ENCODE peak calls at places on chromosomes 12 and 14, in seven cellular contexts. Q is hepatocyte, K is PC-3, Y is neural progenitor cell, F is HCT116, W is endothelial cell of umbilical vein, O is IMR-90. A is an unnamed sample. For H4K20me1, the result is how much of the 10 kb centered on the place peaks cover.

GRCh38 chr12:51926718-51927117 is 19.4 kb downstream of the ACVRL1 start:
- DNase-seq in Q (peak), K (peak), Y (no peak), F (peak), W (peak), O (peak), A (peak)

GRCh38 chr14:75479770-75480600 is 42.3 kb upstream of the BATF start:
- DNase-seq in Q (no peak), K (no peak), Y (peak), F (no peak), W (no peak), O (no peak), A (peak)

GRCh38 chr12:4664111-4664510 is 15.2 kb downstream of the NDUFA9 start:
- DNase-seq in Q (no peak), K (peak), Y (no peak), F (no peak), W (no peak), O (peak), A (no peak)

GRCh38 chr14:81427348-81428058 is 27.4 kb upstream of the STON2 start:
- DNase-seq in Q (no peak), K (peak), Y (peak), F (no peak), W (no peak), O (no peak), A (no peak)

GRCh38 chr14:50943943-50944646 is at the start of gene PYGL:
- DNase-seq in Q (peak), K (peak), Y (peak), F (peak), W (peak), O (peak), A (peak)

GRCh38 chr14:59208224-59208814 is 19.9 kb downstream of the DAAM1 start:
- DNase-seq in Q (no peak), K (peak), Y (no peak), F (no peak), W (no peak), O (peak), A (no peak)

GRCh38 chr14:88005050-88005481 is at the start of gene GPR65:
- DNase-seq in Q (no peak), K (no peak), Y (no peak), F (no peak), W (no peak), O (no peak), A (no peak)

GRCh38 chr14:39395555-39396254 is 36.5 kb downstream of the FBXO33 start:
- DNase-seq in Q (no peak), K (peak), Y (no peak), F (no peak), W (peak), O (peak), A (no peak)

GRCh38 chr12:15883536-15883935 is 1.3 kb downstream of the STRAP start:
- DNase-seq in Q (no peak), K (peak), Y (no peak), F (no peak), W (peak), O (peak), A (no peak)

GRCh38 chr14:21840765-21841164 is 167.1 kb upstream of the OR4E1 start:
- DNase-seq in Q (no peak), K (peak), Y (peak), F (peak), W (no peak), O (no peak), A (peak)

GRCh38 chr12:13173537-13173936 is 23.0 kb upstream of the EMP1 start:
- DNase-seq in Q (peak), K (peak), Y (peak), F (peak), W (peak), O (peak), A (no peak)

GRCh38 chr14:74425525-74426201 is 347 bp downstream of the SYNDIG1L start:
- DNase-seq in Q (peak), K (peak), Y (peak), F (no peak), W (peak), O (no peak), A (peak)

GRCh38 chr14:36746907-36747306 is 85.2 kb downstream of the PAX9 start:
- DNase-seq in Q (no peak), K (no peak), Y (no peak), F (no peak), W (no peak), O (no peak), A (no peak)

GRCh38 chr14:55272415-55272786 is 1.2 kb downstream of the FBXO34 start:
- DNase-seq in Q (no peak), K (no peak), Y (no peak), F (no peak), W (no peak), O (no peak), A (no peak)

GRCh38 chr14:102419716-102420115 is 57.0 kb downstream of the TECPR2 start:
- DNase-seq in Q (no peak), K (no peak), Y (no peak), F (no peak), W (no peak), O (no peak), A (no peak)

GRCh38 chr12:130920711-130921381 is 32.9 kb upstream of the ADGRD1 start:
- DNase-seq in Q (peak), K (no peak), Y (no peak), F (no peak), W (no peak), O (peak), A (no peak)

GRCh38 chr14:56131004-56131864 is 13.0 kb downstream of the PELI2 start:
- DNase-seq in Q (no peak), K (no peak), Y (no peak), F (no peak), W (no peak), O (no peak), A (no peak)

GRCh38 chr12:115870527-115870926 is 407.0 kb downstream of the MED13L start:
- DNase-seq in Q (no peak), K (peak), Y (no peak), F (no peak), W (no peak), O (no peak), A (no peak)

GRCh38 chr12:76113800-76114757 is 29.6 kb upstream of the NAP1L1 start:
- DNase-seq in Q (no peak), K (no peak), Y (no peak), F (no peak), W (no peak), O (peak), A (no peak)

GRCh38 chr12:50297027-50297426 is 13.7 kb upstream of the LIMA1 start:
- DNase-seq in Q (no peak), K (no peak), Y (no peak), F (no peak), W (peak), O (no peak), A (no peak)
- H4K20me1 ChIP-seq in Q (under half), K (under half), Y (under half), F (under half), W (under half), O (under half), A (under half)

DNA sequence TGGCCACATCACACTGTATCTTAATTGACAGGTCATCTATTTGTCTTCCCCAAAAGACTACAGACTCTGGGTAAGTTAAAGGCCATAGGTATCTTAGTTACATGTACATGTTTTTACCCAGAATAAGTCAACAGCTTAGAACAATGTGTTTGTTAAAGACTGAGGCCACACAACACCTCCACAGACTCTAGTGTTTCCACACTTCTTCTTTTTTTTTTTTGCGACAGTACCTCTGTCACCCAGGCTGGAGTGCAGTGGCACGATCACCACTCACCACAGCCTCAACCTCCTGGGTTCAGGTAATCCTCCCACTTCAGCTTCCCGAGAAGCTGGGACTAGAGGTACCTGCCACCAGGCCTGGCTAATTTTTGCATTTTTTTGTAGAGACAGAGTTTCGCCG is 1.3 kb downstream of the GPN3 start:
- DNase-seq in Q (no peak), K (no peak), Y (no peak), F (no peak), W (no peak), O (no peak), A (no peak)
- H3K27ac ChIP-seq in Q (no peak), K (no peak), Y (no peak), F (no peak), W (no peak), O (no peak), A (no peak)

GRCh38 chr14:44767646-44768173 is 194.0 kb downstream of the KLHL28 start:
- DNase-seq in Q (no peak), K (peak), Y (no peak), F (no peak), W (no peak), O (no peak), A (no peak)
- H4K20me1 ChIP-seq in Q (under half), K (under half), Y (under half), F (under half), W (under half), O (under half), A (under half)

GRCh38 chr12:69986109-69986508 is 161.1 kb downstream of the MYRFL start:
- DNase-seq in Q (no peak), K (no peak), Y (no peak), F (no peak), W (no peak), O (no peak), A (no peak)

GRCh38 chr12:69987453-69988102 is 162.6 kb downstream of the MYRFL start:
- DNase-seq in Q (peak), K (peak), Y (no peak), F (peak), W (peak), O (peak), A (no peak)

GRCh38 chr12:69991683-69992297 is 166.8 kb downstream of the MYRFL start:
- DNase-seq in Q (no peak), K (no peak), Y (no peak), F (no peak), W (no peak), O (no peak), A (no peak)

GRCh38 chr12:69985656-69986055 is 160.6 kb downstream of the MYRFL start:
- DNase-seq in Q (no peak), K (peak), Y (peak), F (peak), W (no peak), O (no peak), A (peak)

DNA sequence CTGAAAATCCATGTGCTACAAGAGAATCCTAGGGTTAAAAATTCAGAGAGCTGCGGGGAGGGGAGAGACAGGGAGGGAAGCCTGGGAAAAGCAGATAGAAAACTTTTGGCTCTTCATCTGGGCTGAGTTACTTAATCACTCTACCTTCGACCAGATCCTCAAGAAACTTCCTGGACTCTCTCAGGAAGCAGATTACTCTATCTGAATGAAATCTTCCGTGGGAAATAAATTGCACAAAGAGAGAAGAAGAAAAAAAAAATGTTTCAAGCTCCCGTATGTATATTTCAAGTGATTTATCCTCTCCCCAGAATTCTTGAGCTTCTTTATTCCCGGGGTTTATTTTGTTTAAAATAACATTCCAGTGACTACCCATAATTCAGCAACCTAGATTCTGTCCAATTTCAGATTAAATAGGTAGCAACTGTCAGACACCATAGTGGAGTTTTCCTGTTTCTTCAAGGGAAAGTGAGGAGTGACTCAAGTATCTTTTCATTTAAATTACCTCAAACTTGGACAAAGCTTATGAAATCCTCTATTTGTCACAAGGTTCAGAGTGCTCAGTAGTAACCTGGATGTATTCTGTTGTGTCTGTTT is 163.7 kb downstream of the MYRFL start:
- DNase-seq in Q (peak), K (peak), Y (no peak), F (no peak), W (peak), O (peak), A (no peak)
- H3K27ac ChIP-seq in Q (peak), K (peak), Y (no peak), F (no peak), W (peak), O (peak), A (no peak)

DNA sequence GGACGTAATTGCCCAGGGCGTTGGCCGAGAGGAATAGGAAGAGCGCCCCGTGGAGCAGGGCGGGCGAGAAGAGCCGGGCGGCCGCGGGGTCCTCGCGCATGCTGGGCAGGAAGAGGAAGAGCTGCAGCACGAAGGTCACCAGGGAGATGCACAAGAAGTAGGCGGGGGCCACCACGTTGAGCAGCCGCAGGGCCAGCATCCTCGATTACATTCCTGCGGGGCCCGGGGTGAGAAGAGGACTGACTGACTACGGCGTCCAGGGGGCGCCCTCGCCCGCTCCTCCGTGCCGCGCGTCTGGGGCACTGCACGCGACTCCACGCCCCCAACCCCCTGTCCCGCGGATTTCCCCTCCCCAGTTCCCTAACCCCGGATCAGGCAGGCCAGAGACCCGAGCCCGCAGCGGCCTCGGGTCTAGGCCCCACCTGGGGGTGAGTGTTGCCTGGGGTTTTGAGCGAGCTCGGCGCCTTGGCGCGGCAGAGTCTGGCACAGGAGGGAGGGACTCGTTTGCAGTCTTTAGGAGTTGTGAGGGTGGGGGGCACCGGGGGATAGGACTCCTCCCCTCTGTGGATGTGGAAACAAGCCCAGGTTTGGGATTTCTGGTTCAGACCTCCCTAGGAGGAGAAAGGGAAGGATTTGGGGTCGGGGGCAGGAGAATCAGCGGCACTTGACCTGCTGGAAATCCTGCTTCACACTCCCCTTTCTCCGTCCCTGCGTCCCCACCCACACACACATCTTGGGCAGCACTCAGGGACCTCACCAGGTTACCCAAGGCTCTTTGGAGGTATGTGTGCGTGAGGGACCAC is 1.9 kb downstream of the ZDHHC22 start:
- DNase-seq in Q (peak), K (peak), Y (peak), F (peak), W (no peak), O (no peak), A (peak)
- H4K20me1 ChIP-seq in Q (under half), K (under half), Y (under half), F (under half), W (under half), O (under half), A (under half)